ENCODE peak calls at places on chromosomes 13 and 19, in ten cellular contexts. H is GM12892, D is A549, O is suprapubic skin, V is tibial nerve, N is testis, F is lower leg skin, U is endothelial cell of umbilical vein, B is stomach, S is NB4. G is an unnamed sample.

GRCh38 chr19:33203529-33203928 is 9.4 kb downstream of the LRP3 start:
- DNase-seq in B (no peak), S (no peak), D (no peak), U (no peak), N (no peak), O (no peak), F (no peak), H (no peak), V (no peak), G (no peak)

GRCh38 chr13:80717834-80718233 is 376.9 kb upstream of the SPRY2 start:
- DNase-seq in V (no peak), B (no peak), D (no peak), H (no peak), O (no peak), N (no peak), F (no peak), S (no peak), U (no peak), G (no peak)

GRCh38 chr13:98175823-98176222 is 1.2 kb downstream of the RNF113B start:
- DNase-seq in B (no peak), V (no peak), S (no peak), O (no peak), U (no peak), N (no peak), D (no peak), F (no peak), H (no peak), G (no peak)

GRCh38 chr19:36686365-36687213 is 823 bp upstream of the ZNF567 start:
- DNase-seq in D (no peak), U (no peak), S (no peak), H (no peak), B (no peak), O (no peak), V (no peak), N (no peak), F (no peak), G (no peak)

GRCh38 chr13:35722438-35723060 is 246.1 kb upstream of the MAB21L1 start:
- DNase-seq in B (no peak), V (peak; percentile 48), H (no peak), S (peak; percentile 74), N (no peak), O (no peak), D (no peak), U (no peak), F (peak; percentile 45), G (no peak)

GRCh38 chr13:25478186-25478585 is 106.4 kb downstream of the ATP8A2 start:
- DNase-seq in V (no peak), S (no peak), U (no peak), H (no peak), D (peak; percentile 9), B (no peak), F (no peak), O (no peak), N (no peak), G (no peak)

GRCh38 chr13:75467009-75467728 is 14.8 kb downstream of the TBC1D4 start:
- DNase-seq in D (no peak), B (no peak), S (no peak), N (no peak), U (no peak), H (no peak), F (no peak), V (no peak), O (no peak), G (no peak)

GRCh38 chr13:84126671-84127171 is 244.4 kb upstream of the SLITRK1 start:
- DNase-seq in F (no peak), O (no peak), V (no peak), B (no peak), U (no peak), N (no peak), S (no peak), D (no peak), H (no peak), G (no peak)

GRCh38 chr13:99501952-99502310 is 659 bp downstream of the TM9SF2 start:
- DNase-seq in F (peak; percentile 87), O (peak; percentile 66), S (peak; percentile 46), H (no peak), N (peak; percentile 56), D (peak; percentile 3), U (peak; percentile 48), B (peak; percentile 30), V (no peak), G (no peak)

GRCh38 chr19:50410109-50410508 is 8.6 kb upstream of the SPIB start:
- DNase-seq in V (no peak), B (no peak), N (no peak), D (no peak), S (no peak), H (no peak), F (no peak), O (no peak), U (no peak), G (no peak)

GRCh38 chr19:40519352-40520322 is 52.8 kb downstream of the SPTBN4 start:
- DNase-seq in H (no peak), B (peak; percentile 26), O (no peak), D (peak; percentile 90), U (no peak), F (no peak), V (no peak), N (no peak), S (no peak), G (no peak)
- TF ChIP-seq POLR2A in H (no peak), B (no peak), O (no peak), D (no peak), U (no peak), F (no peak), V (no peak), N (no peak), S (no peak), G (no peak)

DNA sequence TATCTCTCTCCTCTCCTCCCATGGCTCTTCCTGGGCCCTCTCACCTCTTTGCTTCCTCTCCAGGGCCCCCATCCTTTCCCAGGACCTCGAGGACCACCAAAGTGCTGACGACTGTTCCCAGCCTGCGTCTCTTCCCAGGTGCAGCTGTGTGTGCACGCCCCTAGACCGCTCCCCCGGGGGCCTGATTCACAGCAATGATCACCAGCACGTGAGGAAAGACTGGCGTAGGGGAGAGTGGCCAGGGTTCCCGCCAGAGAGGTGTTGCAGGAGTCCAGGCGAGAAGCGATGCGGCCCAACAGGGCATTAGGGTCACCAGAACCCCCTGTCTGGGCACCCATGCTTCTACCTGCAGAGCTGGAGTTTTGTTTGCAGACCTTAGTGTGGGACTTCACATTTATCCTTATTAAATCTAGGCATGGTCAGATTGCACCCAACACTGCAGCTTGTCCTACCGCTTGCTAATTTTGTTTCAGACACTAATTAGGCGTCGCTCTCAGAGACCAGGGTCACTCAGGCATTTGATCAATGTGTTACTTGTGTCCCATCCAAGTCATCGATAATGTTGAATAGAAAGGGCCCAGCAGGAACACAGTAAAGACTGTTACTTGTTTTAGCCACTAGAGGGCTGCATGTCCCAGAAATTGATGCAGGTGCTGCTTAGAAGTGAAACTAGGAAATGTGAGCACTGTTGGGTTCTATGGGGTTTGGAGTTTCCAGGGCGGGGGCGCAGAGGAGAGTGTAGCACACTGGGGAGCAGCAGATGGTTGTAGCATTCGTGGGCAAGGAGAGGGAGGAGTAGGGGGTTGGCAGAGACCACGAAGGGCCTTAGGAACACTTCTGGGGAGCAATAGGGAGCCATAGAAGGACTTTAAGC is 53.2 kb downstream of the CDADC1 start:
- DNase-seq in O (peak; percentile 72), F (no peak), H (peak; percentile 65), B (peak; percentile 41), S (peak; percentile 84), U (peak; percentile 70), V (peak; percentile 57), N (peak; percentile 66), D (peak; percentile 66), G (no peak)
- TF ChIP-seq POLR2A in O (no peak), F (no peak), H (no peak), B (no peak), S (no peak), U (no peak), V (no peak), N (no peak), D (no peak), G (no peak)

GRCh38 chr19:13031917-13032623 is 36.8 kb downstream of the NFIX start:
- DNase-seq in D (no peak), V (peak; percentile 46), S (no peak), F (no peak), B (no peak), H (no peak), N (no peak), O (no peak), U (no peak), G (no peak)
- TF ChIP-seq POLR2A in D (no peak), V (no peak), S (no peak), F (no peak), B (no peak), H (no peak), N (no peak), O (no peak), U (no peak), G (no peak)

GRCh38 chr13:112601351-112601750 is 13.4 kb upstream of the TUBGCP3 start:
- DNase-seq in N (no peak), D (no peak), B (no peak), O (no peak), V (no peak), S (no peak), U (no peak), F (no peak), H (no peak), G (no peak)

GRCh38 chr13:112605531-112605990 is 17.6 kb upstream of the TUBGCP3 start:
- DNase-seq in N (no peak), S (no peak), F (no peak), D (no peak), O (no peak), U (no peak), V (no peak), H (no peak), B (no peak), G (no peak)

GRCh38 chr13:112603641-112604220 is 15.8 kb upstream of the TUBGCP3 start:
- DNase-seq in D (no peak), O (no peak), N (no peak), B (no peak), V (no peak), H (no peak), F (no peak), U (peak; percentile 56), S (no peak), G (no peak)

GRCh38 chr13:112608212-112608611 is 20.3 kb upstream of the TUBGCP3 start:
- DNase-seq in U (no peak), D (no peak), B (no peak), O (no peak), H (no peak), F (no peak), N (no peak), S (no peak), V (no peak), G (no peak)

DNA sequence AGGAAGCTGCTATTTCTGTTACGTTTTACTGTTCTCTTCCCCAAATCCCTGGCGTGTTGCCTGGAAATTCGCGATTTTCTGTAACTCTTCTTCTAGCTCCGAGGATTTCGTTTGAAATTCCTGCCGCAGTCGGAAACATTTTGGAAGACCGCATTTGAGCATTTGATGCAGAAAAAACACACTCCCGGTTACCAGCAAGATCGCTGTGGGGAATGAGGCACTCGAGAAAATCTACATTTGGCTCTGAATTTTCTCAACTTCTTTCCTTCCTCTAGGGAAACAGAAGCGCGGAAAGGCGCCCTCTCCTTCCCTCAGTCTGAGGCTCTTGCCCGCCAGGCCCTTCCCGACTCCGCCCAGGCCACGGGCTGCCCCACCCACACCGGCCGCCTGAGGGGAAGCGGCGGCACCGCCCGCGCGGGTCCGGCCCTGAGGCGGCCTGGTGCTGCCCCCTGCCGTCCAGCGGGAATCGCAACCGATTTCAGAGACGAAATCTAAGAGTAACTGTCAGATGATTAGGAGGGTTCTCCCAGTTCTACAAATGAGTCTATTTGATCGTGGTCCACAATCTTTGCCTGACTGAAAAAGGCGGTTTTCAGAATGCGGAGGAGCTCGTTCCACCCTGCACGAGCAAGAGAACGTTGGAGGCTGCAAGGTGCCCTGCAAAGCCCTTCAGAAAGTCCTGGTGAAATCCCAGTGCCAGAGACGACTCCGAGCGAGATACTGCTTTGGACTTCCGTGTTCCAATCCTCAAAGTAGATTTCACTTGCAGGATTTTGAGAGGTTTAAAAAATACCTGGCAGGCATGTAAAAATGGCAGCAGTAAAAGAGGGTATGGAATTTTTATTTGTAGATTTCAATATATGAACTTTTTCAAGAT is 18.4 kb upstream of the TUBGCP3 start:
- DNase-seq in V (peak; percentile 85), D (peak; percentile 76), B (peak; percentile 95), H (peak; percentile 90), N (peak; percentile 95), F (peak; percentile 98), S (peak; percentile 90), O (peak; percentile 94), U (peak; percentile 88), G (peak; percentile 73)
- TF ChIP-seq POLR2A in V (no peak), D (no peak), B (no peak), H (no peak), N (no peak), F (no peak), S (no peak), O (no peak), U (no peak), G (no peak)

G was measured in breast epithelium.